ENCODE peak calls at places on chromosomes 12 and 14, in six cellular contexts. V is heart right ventricle; C is CD4-positive, alpha-beta memory T cell; G is ovary; M is CD8-positive, alpha-beta T cell; U is esophagus muscularis mucosa. I is an unnamed sample.
A peak's percentile ranks its signal among the peaks of the same experiment; 100 is the strongest.

GRCh38 chr12:47651368-47652254 is 54.2 kb downstream of the RPAP3 start:
- DNase-seq in V (peak; percentile 34), C (peak; percentile 60), G (peak; percentile 49), M (no peak), U (no peak), I (peak; percentile 79)

GRCh38 chr12:121144416-121144914 is 11.8 kb downstream of the P2RX7 start:
- DNase-seq in V (no peak), C (no peak), G (no peak), M (no peak), U (no peak), I (peak; percentile 37)

GRCh38 chr12:6267007-6267721 is 43.3 kb upstream of the PLEKHG6 start:
- DNase-seq in V (no peak), C (no peak), G (no peak), M (no peak), U (no peak), I (peak; percentile 36)

GRCh38 chr12:130335517-130336392 is 1.9 kb upstream of the PIWIL1 start:
- DNase-seq in V (peak; percentile 46), C (peak; percentile 27), G (no peak), M (no peak), U (peak; percentile 86), I (peak; percentile 59)

GRCh38 chr14:32134448-32135070 is 57.5 kb downstream of the ARHGAP5 start:
- DNase-seq in V (no peak), C (no peak), G (no peak), M (no peak), U (no peak), I (peak; percentile 7)

GRCh38 chr14:104196461-104197180 is 58.2 kb downstream of the KIF26A start:
- DNase-seq in V (no peak), C (no peak), G (no peak), M (no peak), U (no peak), I (no peak)

GRCh38 chr12:52018448-52019122 is 11.8 kb downstream of the TAMALIN start:
- DNase-seq in V (no peak), C (no peak), G (no peak), M (no peak), U (no peak), I (no peak)

GRCh38 chr14:70886421-70887206 is 20.6 kb upstream of the PCNX1 start:
- DNase-seq in V (no peak), C (peak; percentile 62), G (no peak), M (no peak), U (no peak), I (peak; percentile 27)

GRCh38 chr14:35254736-35255135 is 37.4 kb upstream of the PSMA6 start:
- DNase-seq in V (no peak), C (no peak), G (no peak), M (no peak), U (no peak), I (no peak)

GRCh38 chr12:195951-196350 is 18.0 kb downstream of the SLC6A12 start:
- DNase-seq in V (no peak), C (no peak), G (no peak), M (no peak), U (no peak), I (no peak)

DNA sequence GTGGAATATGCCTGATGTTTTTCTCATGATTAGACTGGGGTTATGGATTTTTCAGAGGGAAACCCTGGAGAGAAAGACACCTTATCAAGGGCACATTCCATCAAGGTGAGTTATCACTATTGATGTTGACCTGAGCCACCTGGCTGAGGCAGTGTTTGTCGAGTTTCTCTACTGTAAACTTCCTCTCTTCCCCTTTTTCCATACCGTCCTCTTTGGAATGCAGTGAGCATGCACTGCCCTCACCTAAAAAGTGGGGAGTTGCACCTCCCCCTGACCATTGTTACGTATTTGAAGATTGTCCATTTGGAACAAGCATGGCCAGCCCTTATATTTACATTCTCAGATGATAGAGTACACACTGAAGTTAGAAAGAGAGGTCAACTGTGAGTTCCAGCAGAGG is 53.9 kb upstream of the PWP1 start:
- DNase-seq in V (no peak), C (no peak), G (no peak), M (no peak), U (no peak), I (no peak)
- H3K4me1 ChIP-seq in V (no peaks in the 10 kb centered on the region), C (no peaks in the 10 kb centered on the region), G (no peaks in the 10 kb centered on the region), M (no peaks in the 10 kb centered on the region), U (no peaks in the 10 kb centered on the region), I (peaks cover 11% of the 10 kb centered on the region)

DNA sequence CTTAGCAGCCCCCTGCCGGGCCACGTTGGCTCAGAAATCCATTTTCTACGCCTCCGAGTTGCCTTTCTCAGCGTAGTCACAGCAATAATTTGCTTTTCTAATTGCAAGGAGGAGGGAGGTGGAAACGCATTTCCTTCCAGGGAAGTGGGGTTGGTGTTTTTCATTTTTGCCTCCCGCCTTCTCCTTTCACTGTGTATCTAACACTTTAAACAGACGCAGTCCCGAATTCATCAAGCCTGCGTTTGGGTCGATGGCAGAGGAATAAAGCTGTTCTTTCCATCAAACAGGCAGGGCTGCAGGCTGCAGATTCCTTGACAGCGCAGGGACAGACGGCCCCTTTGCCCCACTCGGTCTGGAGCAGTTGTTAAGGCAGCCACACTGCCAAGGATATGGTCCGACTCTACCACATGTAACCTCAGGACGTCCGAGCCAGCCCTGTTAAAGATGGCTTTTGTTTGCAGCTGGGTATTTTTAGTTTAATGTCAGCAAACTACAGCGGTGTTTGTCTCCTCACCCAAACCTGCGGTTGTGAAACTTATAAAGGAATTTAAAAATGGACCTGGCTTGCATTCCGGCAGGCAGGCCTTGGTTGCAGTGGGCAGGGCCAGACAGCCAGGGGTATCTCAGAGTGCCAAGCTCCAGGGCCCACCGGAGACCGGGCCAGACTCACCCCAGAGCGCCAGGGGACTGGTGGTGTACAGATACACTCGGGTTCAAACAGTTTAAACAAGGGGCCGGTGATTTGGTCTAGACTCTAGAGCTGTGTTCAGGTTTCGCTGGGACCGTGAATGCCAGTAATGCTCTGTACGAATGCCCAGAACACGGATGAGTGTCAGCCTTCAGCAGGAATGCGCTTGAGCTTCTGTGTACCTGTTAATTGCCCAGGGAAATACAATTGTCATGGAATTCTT is 2.2 kb downstream of the CHST11 start:
- DNase-seq in V (peak; percentile 31), C (peak; percentile 13), G (no peak), M (no peak), U (no peak), I (peak; percentile 42)
- H3K4me1 ChIP-seq in V (peaks cover 44% of the 10 kb centered on the region), C (peaks cover 58% of the 10 kb centered on the region), G (no peaks in the 10 kb centered on the region), M (peaks cover 61% of the 10 kb centered on the region), U (peaks cover 50% of the 10 kb centered on the region), I (peaks cover 25% of the 10 kb centered on the region)

DNA sequence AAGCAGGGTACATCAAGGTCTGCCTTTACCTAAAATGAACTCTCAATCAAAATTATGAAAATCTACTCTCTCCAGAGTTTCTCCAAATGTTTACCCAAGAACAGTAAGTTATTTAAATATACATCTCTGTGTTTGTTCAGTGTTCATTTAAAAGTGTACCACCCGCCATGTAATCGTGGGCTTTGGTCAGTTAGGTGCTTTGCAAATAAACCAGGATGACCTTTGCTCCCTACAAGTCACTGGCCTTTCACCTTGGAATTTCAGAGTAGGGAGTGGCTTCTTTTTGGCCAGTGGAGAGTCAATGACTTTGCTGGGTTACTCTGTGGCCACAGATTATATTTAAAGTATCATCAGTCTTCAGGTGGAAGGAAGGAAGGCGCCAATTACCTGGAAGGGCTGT is 74.6 kb upstream of the PTPRB start:
- DNase-seq in V (no peak), C (no peak), G (no peak), M (no peak), U (no peak), I (no peak)
- H3K4me1 ChIP-seq in V (no peaks in the 10 kb centered on the region), C (no peaks in the 10 kb centered on the region), G (no peaks in the 10 kb centered on the region), M (no peaks in the 10 kb centered on the region), U (no peaks in the 10 kb centered on the region), I (no peaks in the 10 kb centered on the region)

DNA sequence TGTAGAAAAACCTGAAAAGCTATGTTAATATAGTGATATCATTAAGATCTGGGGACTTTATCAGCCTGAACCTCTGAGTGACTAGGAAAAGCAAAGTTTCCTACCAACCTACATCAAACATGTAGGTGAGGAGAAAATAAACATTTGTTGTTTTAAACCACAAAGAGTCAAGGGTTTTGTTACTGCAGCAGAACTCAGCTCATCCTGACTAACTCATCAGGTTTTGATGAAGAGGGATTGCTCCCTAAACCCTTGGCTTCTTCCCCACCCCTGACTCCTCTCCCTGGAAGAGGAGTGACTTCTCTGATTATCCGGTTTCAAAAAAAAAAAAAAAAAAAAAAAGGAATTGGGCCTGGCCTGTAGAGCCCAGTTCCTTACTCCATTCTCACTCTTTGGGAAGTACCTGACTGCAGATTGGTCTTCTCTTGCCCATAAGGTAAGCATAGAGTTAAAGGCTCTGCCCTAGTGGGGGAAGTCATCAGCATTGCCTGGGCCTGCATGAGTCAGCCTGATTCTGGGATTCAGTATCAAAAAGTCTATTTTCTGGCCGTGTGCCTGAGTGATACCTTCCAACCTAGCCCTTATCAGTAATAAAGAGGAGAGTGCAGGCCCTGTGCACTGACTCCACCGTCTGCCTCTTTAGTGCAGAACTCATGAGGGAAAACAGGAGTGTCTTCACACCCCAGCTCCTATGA is 16.9 kb downstream of the BDKRB1 start:
- DNase-seq in V (no peak), C (no peak), G (no peak), M (no peak), U (peak; percentile 87), I (no peak)
- H3K4me1 ChIP-seq in V (no peaks in the 10 kb centered on the region), C (no peaks in the 10 kb centered on the region), G (no peaks in the 10 kb centered on the region), M (no peaks in the 10 kb centered on the region), U (peaks cover 31% of the 10 kb centered on the region), I (peaks cover 17% of the 10 kb centered on the region)

GRCh38 chr14:20428802-20429201 is 7.2 kb downstream of the KLHL33 start:
- DNase-seq in V (no peak), C (no peak), G (no peak), M (no peak), U (no peak), I (no peak)

GRCh38 chr14:20427231-20428009 is 8.5 kb downstream of the KLHL33 start:
- DNase-seq in V (no peak), C (no peak), G (no peak), M (no peak), U (no peak), I (no peak)

GRCh38 chr14:20422886-20423285 is 9.6 kb upstream of the TEP1 start:
- DNase-seq in V (no peak), C (no peak), G (no peak), M (no peak), U (no peak), I (no peak)

GRCh38 chr14:20429801-20430669 is 5.9 kb downstream of the KLHL33 start:
- DNase-seq in V (no peak), C (no peak), G (no peak), M (no peak), U (no peak), I (no peak)

GRCh38 chr14:20428010-20428365 is 8.0 kb downstream of the KLHL33 start:
- DNase-seq in V (no peak), C (no peak), G (no peak), M (no peak), U (no peak), I (no peak)
- H3K4me1 ChIP-seq in V (no peaks in the 10 kb centered on the region), C (peaks cover 5% of the 10 kb centered on the region), G (peaks cover 3% of the 10 kb centered on the region), M (peaks cover 34% of the 10 kb centered on the region), U (peaks cover 9% of the 10 kb centered on the region), I (no peaks in the 10 kb centered on the region)

GRCh38 chr12:66423290-66423689 is 121.0 kb downstream of the HELB start:
- DNase-seq in V (no peak), C (no peak), G (no peak), M (no peak), U (no peak), I (no peak)

GRCh38 chr12:66428261-66428660 is 126.0 kb downstream of the HELB start:
- DNase-seq in V (no peak), C (no peak), G (no peak), M (no peak), U (no peak), I (no peak)

GRCh38 chr12:66426696-66427095 is 124.4 kb downstream of the HELB start:
- DNase-seq in V (no peak), C (no peak), G (no peak), M (no peak), U (no peak), I (no peak)
- H3K4me1 ChIP-seq in V (no peaks in the 10 kb centered on the region), C (no peaks in the 10 kb centered on the region), G (no peaks in the 10 kb centered on the region), M (no peaks in the 10 kb centered on the region), U (no peaks in the 10 kb centered on the region), I (no peaks in the 10 kb centered on the region)